ENCODE peak calls at places on chromosomes 5 and 9, in nine cellular contexts. S is sigmoid colon, C is endothelial cell of umbilical vein, X is adrenal gland, I is transverse colon, O is HepG2, Q is IMR-90, Y is body of pancreas, H is suprapubic skin. U is an unnamed sample.
A peak's percentile ranks its signal among the peaks of the same experiment; 100 is the strongest.

GRCh38 chr9:76302947-76303550 is 91.2 kb downstream of the RFK start:
- DNase-seq in I (no peak), C (peak; percentile 58), X (peak; percentile 32), S (no peak), H (no peak), O (peak; percentile 37), Q (peak; percentile 72), Y (peak; percentile 22), U (no peak)

GRCh38 chr5:140596364-140596763 is 31.7 kb downstream of the SLC35A4 start:
- DNase-seq in X (peak; percentile 87), C (no peak), H (no peak), S (no peak), Q (no peak), O (no peak), Y (peak; percentile 42), I (no peak), U (no peak)

GRCh38 chr5:137205237-137205636 is 293.9 kb downstream of the SPOCK1 start:
- DNase-seq in Y (no peak), X (no peak), O (no peak), H (no peak), Q (no peak), I (no peak), S (no peak), C (peak; percentile 58), U (no peak)

GRCh38 chr5:142735323-142736246 is 34.6 kb upstream of the ARHGAP26 start:
- DNase-seq in X (peak; percentile 2), Y (no peak), S (no peak), H (no peak), C (no peak), Q (no peak), O (no peak), I (no peak), U (no peak)

GRCh38 chr5:170225326-170226137 is 7.3 kb upstream of the C5orf58 start:
- DNase-seq in S (peak; percentile 86), C (peak; percentile 64), Q (peak; percentile 39), H (peak; percentile 85), X (peak; percentile 89), Y (peak; percentile 68), I (peak; percentile 65), O (peak; percentile 23), U (no peak)

GRCh38 chr5:179250561-179251225 is 94.6 kb downstream of the ADAMTS2 start:
- DNase-seq in Y (no peak), X (peak; percentile 8), Q (no peak), S (peak; percentile 51), H (peak; percentile 40), O (no peak), I (peak; percentile 2), C (no peak), U (no peak)

GRCh38 chr5:96763012-96763411 is 44.7 kb downstream of the ERAP1 start:
- DNase-seq in O (no peak), X (no peak), Y (no peak), H (no peak), Q (no peak), I (no peak), C (no peak), S (no peak), U (no peak)

GRCh38 chr5:150434502-150434901 is 15.0 kb downstream of the RPS14 start:
- DNase-seq in I (no peak), Q (peak; percentile 98), C (no peak), O (peak; percentile 40), Y (no peak), H (no peak), S (no peak), X (no peak), U (no peak)

GRCh38 chr9:4921449-4921848 is 63.6 kb upstream of the JAK2 start:
- DNase-seq in C (no peak), Q (no peak), H (no peak), S (no peak), Y (no peak), O (no peak), I (no peak), X (no peak), U (no peak)

DNA sequence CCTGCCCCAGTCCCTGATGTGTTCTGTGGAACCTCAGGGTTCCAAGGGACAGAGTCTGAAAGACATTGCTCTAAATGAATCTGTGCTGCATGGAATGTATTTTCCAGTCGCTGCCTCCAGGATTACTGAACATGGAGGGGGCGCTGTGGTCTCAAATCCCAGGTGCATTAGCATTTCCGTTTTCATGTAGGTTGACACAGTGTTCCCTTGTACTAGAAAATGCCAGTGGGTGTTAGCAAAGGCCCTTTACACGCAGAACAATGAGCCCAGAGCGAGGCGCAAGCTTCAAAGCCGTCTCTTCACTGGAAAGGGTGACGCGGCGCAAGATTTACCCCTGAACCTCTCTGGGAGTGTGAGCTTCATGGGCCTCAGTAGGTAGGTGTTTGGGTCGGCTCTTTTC is 308.3 kb downstream of the SLIT3 start:
- DNase-seq in O (peak; percentile 16), Y (no peak), X (no peak), C (no peak), H (no peak), Q (no peak), S (no peak), I (no peak), U (no peak)
- TF ChIP-seq CTCF in O (peak; percentile 41), Y (no peak), X (no peak), C (no peak), H (no peak), Q (no peak), S (no peak), I (no peak), U (peak; percentile 24)

GRCh38 chr9:137241490-137242328 is 622 bp downstream of the TUBB4B start:
- DNase-seq in Q (peak; percentile 32), S (peak; percentile 86), C (peak; percentile 18), I (peak; percentile 80), Y (peak; percentile 80), H (no peak), O (peak; percentile 54), X (peak; percentile 72), U (no peak)

GRCh38 chr9:137240841-137241489 is at the start of gene TUBB4B:
- DNase-seq in S (peak; percentile 100), Q (peak; percentile 100), Y (peak; percentile 99), O (peak; percentile 99), C (peak; percentile 100), H (peak; percentile 100), I (peak; percentile 99), X (peak; percentile 100), U (peak; percentile 97)

GRCh38 chr9:137237759-137238726 is 3.0 kb upstream of the TUBB4B start:
- DNase-seq in O (no peak), S (no peak), X (no peak), Q (no peak), I (peak; percentile 75), C (no peak), H (no peak), Y (no peak), U (no peak)

GRCh38 chr9:137242329-137243204 is 1.5 kb downstream of the TUBB4B start:
- DNase-seq in H (no peak), Q (no peak), I (no peak), O (no peak), X (no peak), Y (no peak), S (no peak), C (no peak), U (no peak)

GRCh38 chr9:137240321-137240840 is 706 bp upstream of the TUBB4B start:
- DNase-seq in C (peak; percentile 75), Q (peak; percentile 61), H (peak; percentile 91), S (peak; percentile 92), Y (peak; percentile 76), I (peak; percentile 83), X (peak; percentile 72), O (no peak), U (no peak)
- TF ChIP-seq POLR2A in C (no peak), Q (peak; percentile 37), H (no peak), S (no peak), Y (no peak), I (peak; percentile 56), X (peak; percentile 23), O (peak; percentile 50), U (no peak)

GRCh38 chr9:96762562-96762961 is 15.3 kb downstream of the ZNF510 start:
- DNase-seq in Y (no peak), Q (no peak), X (no peak), I (no peak), S (no peak), O (no peak), H (no peak), C (no peak), U (no peak)
- H3K9me3 ChIP-seq in Y (peaks cover 13% of the 10 kb centered on the region), Q (peaks cover 66% of the 10 kb centered on the region), X (peaks cover 96% of the 10 kb centered on the region), I (peaks cover 99% of the 10 kb centered on the region), S (peaks cover 53% of the 10 kb centered on the region), O (peaks cover 95% of the 10 kb centered on the region), H (peaks cover 72% of the 10 kb centered on the region), C (peaks cover 29% of the 10 kb centered on the region), U (peaks cover 100% of the 10 kb centered on the region)

DNA sequence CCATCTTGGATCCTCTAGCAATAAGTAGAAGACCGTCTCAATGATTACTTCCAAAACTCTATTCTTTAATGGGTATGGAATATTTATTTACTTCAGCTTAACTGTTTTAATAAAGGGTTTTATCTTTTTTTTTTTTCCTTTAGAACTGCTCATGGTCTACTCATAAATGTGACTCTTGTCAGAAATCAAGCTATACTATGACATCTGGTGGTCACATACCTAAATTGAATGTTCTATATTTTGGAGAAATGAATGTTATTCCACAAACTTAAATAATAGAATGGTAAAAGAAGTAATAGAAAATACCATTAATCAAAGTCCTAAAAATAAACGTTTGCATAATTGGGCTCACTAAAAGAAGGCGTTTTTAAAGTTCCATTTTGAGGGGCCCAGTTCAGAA is 131.2 kb upstream of the PLCXD3 start:
- DNase-seq in Y (no peak), C (no peak), I (no peak), H (no peak), Q (peak; percentile 16), O (no peak), S (no peak), X (no peak), U (no peak)
- TF ChIP-seq CTCF in Y (no peak), C (no peak), I (no peak), H (no peak), Q (peak; percentile 39), O (peak; percentile 16), S (no peak), X (peak; percentile 34), U (no peak)

DNA sequence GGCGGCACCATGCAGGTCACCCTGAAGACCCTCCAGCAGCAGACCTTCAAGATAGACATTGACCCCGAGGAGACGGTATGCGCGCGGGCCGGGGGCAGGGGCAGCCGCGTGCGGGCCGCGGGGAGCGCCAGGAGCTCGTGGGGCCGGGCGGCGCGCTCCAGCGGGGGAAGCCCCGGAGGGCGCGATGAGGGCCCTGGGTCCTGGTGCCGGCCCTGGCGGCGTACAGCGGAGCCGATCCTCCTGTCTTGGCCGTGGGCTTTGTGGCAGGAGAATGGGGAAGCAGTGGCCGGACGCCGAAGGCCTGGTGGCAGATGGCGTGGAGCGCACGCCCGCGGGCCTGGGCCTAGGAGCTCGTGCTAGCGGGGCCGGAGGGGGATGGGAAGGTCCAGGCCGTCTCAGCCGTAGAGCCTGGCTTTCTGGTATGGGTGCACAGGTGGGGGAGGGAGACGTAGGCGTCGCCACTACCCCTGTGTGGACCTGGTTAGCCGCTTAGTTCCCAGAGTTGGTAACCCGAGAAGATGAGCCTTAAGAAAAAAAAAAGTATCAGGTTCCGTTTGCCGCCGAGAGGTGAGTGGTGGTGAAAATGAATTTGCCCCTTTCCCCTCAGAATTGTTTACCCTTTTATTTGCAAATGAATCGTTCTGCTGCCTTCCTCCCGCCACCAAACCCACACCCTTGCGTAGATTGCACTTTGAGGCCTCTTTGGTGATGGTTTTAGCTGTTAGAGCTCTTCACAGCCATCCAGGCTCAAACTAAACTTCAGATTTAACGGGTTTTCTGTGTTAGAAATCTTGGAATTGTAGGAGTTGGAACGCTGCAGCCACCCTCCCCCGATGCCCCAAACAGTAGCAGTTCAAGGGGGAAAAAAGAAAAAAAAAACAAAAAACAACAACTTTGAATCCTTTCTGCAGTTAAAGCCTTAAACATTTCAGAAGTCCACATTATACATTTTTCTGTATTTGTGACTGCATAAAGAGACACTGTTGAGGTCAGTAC is 840 bp downstream of the RAD23B start:
- DNase-seq in H (peak; percentile 85), Q (peak; percentile 74), S (peak; percentile 85), Y (peak; percentile 81), C (peak; percentile 56), O (peak; percentile 73), X (peak; percentile 76), I (peak; percentile 81), U (no peak)
- TF ChIP-seq POLR2A in H (no peak), Q (no peak), S (no peak), Y (peak; percentile 12), C (no peak), O (no peak), X (peak; percentile 6), I (no peak), U (no peak)

U was measured in esophagus squamous epithelium.